ENCODE peak calls at places on chromosomes 7 and 10, in nine cellular contexts. P is activated CD8-positive, alpha-beta T cell treated with anti-CD3 and anti-CD28 coated beads for 36 hours; K is OCI-LY7; V is D721Med; S is nephron progenitor cell; I is breast epithelium; T is natural killer cell; D is Calu3; E is thyroid gland. W is an unnamed sample.

GRCh38 chr10:102235991-102236390 is 5.3 kb downstream of the PITX3 start:
- DNase-seq in P (no peak), K (no peak), V (no peak), S (no peak), I (no peak), T (no peak), D (no peak), E (no peak), W (no peak)

GRCh38 chr10:70145666-70146488 is 623 bp downstream of the TYSND1 start:
- DNase-seq in P (peak; percentile 74), K (peak; percentile 84), V (no peak), S (peak; percentile 78), I (peak; percentile 39), T (peak; percentile 72), D (peak; percentile 75), E (peak; percentile 66), W (peak; percentile 80)

GRCh38 chr10:71314028-71314693 is 4.9 kb upstream of the SLC29A3 start:
- DNase-seq in P (peak; percentile 48), K (peak; percentile 70), V (peak; percentile 82), S (peak; percentile 70), I (no peak), T (peak; percentile 42), D (peak; percentile 62), E (no peak), W (no peak)

GRCh38 chr7:77532247-77532646 is 4.8 kb upstream of the PTPN12 start:
- DNase-seq in P (no peak), K (no peak), V (no peak), S (no peak), I (no peak), T (no peak), D (no peak), E (no peak), W (no peak)

GRCh38 chr7:142153400-142153799 is 41.9 kb downstream of the MGAM2 start:
- DNase-seq in P (no peak), K (no peak), V (no peak), S (peak; percentile 12), I (no peak), T (no peak), D (peak; percentile 10), E (no peak), W (peak; percentile 21)

GRCh38 chr7:149196705-149197171 is 1.4 kb downstream of the ZNF282 start:
- DNase-seq in P (no peak), K (peak; percentile 36), V (no peak), S (no peak), I (no peak), T (no peak), D (peak; percentile 8), E (peak; percentile 19), W (no peak)

GRCh38 chr7:112573302-112574039 is 92.7 kb downstream of the LSMEM1 start:
- DNase-seq in P (no peak), K (peak; percentile 14), V (no peak), S (no peak), I (no peak), T (no peak), D (no peak), E (no peak), W (no peak)

GRCh38 chr7:1197997-1198632 is 34.6 kb upstream of the UNCX start:
- DNase-seq in P (no peak), K (no peak), V (no peak), S (no peak), I (no peak), T (no peak), D (no peak), E (no peak), W (no peak)

GRCh38 chr10:2925631-2926030 is 141.7 kb upstream of the PFKP start:
- DNase-seq in P (no peak), K (no peak), V (no peak), S (no peak), I (peak; percentile 62), T (no peak), D (peak; percentile 52), E (peak; percentile 49), W (no peak)

GRCh38 chr7:158272509-158273137 is 315.0 kb downstream of the PTPRN2 start:
- DNase-seq in P (no peak), K (no peak), V (no peak), S (no peak), I (no peak), T (no peak), D (no peak), E (no peak), W (peak; percentile 10)

GRCh38 chr10:72242675-72243074 is 26.6 kb upstream of the ASCC1 start:
- DNase-seq in P (peak; percentile 60), K (no peak), V (no peak), S (no peak), I (peak; percentile 71), T (no peak), D (no peak), E (peak; percentile 52), W (no peak)

GRCh38 chr10:30553018-30553624 is 76.4 kb downstream of the LYZL2 start:
- DNase-seq in P (no peak), K (no peak), V (no peak), S (peak; percentile 16), I (no peak), T (no peak), D (no peak), E (no peak), W (peak; percentile 29)

GRCh38 chr10:50471583-50471975 is 152.2 kb downstream of the SGMS1 start:
- DNase-seq in P (no peak), K (no peak), V (no peak), S (no peak), I (no peak), T (no peak), D (no peak), E (no peak), W (no peak)

GRCh38 chr7:21941570-21942224 is 4.0 kb downstream of the CDCA7L start:
- DNase-seq in P (peak; percentile 8), K (peak; percentile 81), V (no peak), S (no peak), I (no peak), T (no peak), D (no peak), E (no peak), W (no peak)

GRCh38 chr7:44213872-44214595 is 13.3 kb downstream of the YKT6 start:
- DNase-seq in P (no peak), K (peak; percentile 81), V (peak; percentile 78), S (peak; percentile 36), I (no peak), T (no peak), D (peak; percentile 51), E (no peak), W (no peak)
- TF ChIP-seq CTCF in P (peak; percentile 38), K (peak; percentile 85), V (peak; percentile 50), S (peak; percentile 52), I (no peak), T (no peak), D (peak; percentile 29), E (peak; percentile 30), W (peak; percentile 31)

DNA sequence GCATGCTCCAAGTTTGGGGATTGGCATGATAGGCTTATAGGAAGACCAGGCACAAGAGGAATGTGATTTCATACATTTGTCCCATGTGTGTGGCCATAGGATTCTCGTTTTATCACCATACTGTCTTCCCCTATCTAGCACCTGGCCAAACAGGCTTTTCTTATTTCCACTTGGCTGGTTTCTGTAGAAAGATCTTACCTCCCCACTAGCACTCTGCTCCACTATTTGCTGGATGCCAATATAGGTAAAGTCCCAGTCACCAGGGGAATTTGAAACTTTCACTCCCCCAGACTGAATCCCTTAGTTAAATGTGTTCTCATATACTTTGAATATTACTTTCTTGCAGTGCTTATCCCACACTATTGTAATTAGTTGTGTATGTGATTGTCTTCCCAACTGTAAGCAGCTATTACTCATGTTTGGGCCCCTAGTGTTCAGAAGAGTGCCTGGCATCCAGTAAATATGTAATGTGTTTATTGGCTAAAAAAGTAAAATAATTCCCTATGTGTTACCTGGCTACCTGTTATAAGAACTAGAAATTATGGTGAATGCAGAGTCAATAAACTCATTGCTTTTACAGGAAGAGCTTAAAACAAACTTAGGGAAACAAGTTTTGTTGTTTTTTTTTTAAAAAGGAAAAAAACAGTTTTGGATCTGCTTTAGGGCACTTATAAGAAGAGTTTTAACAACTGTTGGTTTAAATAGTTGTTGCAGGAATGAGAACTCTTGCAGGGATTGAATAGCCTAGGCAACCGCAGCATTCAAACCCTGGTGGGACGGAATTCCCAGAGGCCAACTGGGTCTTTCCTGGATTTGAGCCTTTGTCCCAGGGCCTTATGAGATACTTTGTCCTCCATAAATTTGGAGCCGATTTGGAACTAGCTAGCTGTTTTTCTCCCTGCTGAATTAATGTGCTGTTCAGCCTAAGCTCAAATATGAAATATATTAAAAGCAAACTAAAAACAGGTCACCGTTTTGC is 109.2 kb downstream of the LRMDA start:
- DNase-seq in P (no peak), K (no peak), V (no peak), S (no peak), I (no peak), T (no peak), D (no peak), E (no peak), W (no peak)
- TF ChIP-seq CTCF in P (no peak), K (peak; percentile 24), V (no peak), S (no peak), I (no peak), T (no peak), D (no peak), E (peak; percentile 31), W (no peak)

GRCh38 chr7:25672476-25672875 is 444.2 kb upstream of the NPVF start:
- DNase-seq in P (no peak), K (no peak), V (no peak), S (no peak), I (no peak), T (no peak), D (no peak), E (no peak), W (no peak)
- TF ChIP-seq CTCF in P (no peak), K (peak; percentile 26), V (peak; percentile 9), S (no peak), I (no peak), T (no peak), D (no peak), E (no peak), W (no peak)

GRCh38 chr10:19767876-19768275 is 48.4 kb upstream of the PLXDC2 start:
- DNase-seq in P (no peak), K (no peak), V (no peak), S (no peak), I (no peak), T (no peak), D (no peak), E (no peak), W (no peak)
- TF ChIP-seq CTCF in P (no peak), K (no peak), V (no peak), S (no peak), I (no peak), T (no peak), D (no peak), E (no peak), W (no peak)

DNA sequence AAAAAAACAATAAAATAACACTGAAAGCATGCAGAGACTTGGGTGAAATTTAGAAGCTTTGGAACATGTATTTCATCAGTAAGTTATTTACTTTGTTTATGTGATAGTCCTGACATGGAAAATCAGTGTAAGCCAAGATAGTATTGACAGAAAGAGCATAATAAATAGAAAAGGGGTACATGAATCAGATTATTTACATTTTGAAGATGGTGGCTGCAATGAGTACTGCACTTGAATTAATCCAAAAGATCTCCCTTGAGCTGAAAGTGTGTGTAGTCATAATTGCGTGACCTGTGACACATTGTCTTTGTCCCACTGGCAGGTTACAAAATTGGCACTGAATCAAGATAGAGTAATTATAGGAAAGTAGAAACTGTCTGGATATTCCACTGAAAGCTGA is 562.9 kb downstream of the GFRA1 start:
- DNase-seq in P (no peak), K (no peak), V (no peak), S (no peak), I (no peak), T (no peak), D (no peak), E (no peak), W (no peak)
- TF ChIP-seq CTCF in P (no peak), K (no peak), V (no peak), S (no peak), I (no peak), T (no peak), D (no peak), E (no peak), W (peak; percentile 46)

GRCh38 chr7:6637544-6638229 is 569 bp downstream of the ZNF316 start:
- DNase-seq in P (peak; percentile 76), K (peak; percentile 86), V (peak; percentile 80), S (peak; percentile 66), I (no peak), T (peak; percentile 60), D (peak; percentile 71), E (peak; percentile 30), W (peak; percentile 57)
- TF ChIP-seq CTCF in P (peak; percentile 54), K (peak; percentile 74), V (peak; percentile 19), S (peak; percentile 37), I (no peak), T (peak; percentile 26), D (peak; percentile 63), E (peak; percentile 9), W (peak; percentile 31)

W was measured in glutamatergic neuron.